ENCODE peak calls at places on chromosome 7, in five cellular contexts. X, Y, M, D and A are unnamed samples.

GRCh38 chr7:79612027-79612426 is 158.6 kb upstream of the MAGI2 start:
- DNase-seq in X (no peak), M (no peak), D (no peak), Y (no peak), A (no peak)

GRCh38 chr7:74526780-74527179 is 73.1 kb downstream of the GTF2IRD1 start:
- DNase-seq in X (no peak), Y (no peak), M (no peak), D (no peak), A (no peak)

GRCh38 chr7:92736870-92737269 is 99.5 kb downstream of the CDK6 start:
- DNase-seq in X (no peak), M (no peak), D (no peak), Y (no peak), A (no peak)

GRCh38 chr7:1087952-1088920 is at the start of gene GPER1:
- DNase-seq in X (peak; percentile 59), Y (peak; percentile 61), M (peak; percentile 62), D (peak; percentile 68), A (peak; percentile 39)

GRCh38 chr7:116534790-116535189 is 10.0 kb downstream of the CAV1 start:
- DNase-seq in M (peak; percentile 68), Y (peak; percentile 90), X (peak; percentile 47), D (peak; percentile 34), A (no peak)

GRCh38 chr7:151851160-151851751 is 25.7 kb downstream of the PRKAG2 start:
- DNase-seq in X (no peak), Y (no peak), M (no peak), D (no peak), A (no peak)

GRCh38 chr7:117908031-117908795 is 35.0 kb upstream of the CTTNBP2 start:
- DNase-seq in X (no peak), D (peak; percentile 8), M (no peak), Y (no peak), A (no peak)

GRCh38 chr7:92517626-92518025 is 10.7 kb downstream of the PEX1 start:
- DNase-seq in D (peak; percentile 30), X (no peak), Y (peak; percentile 9), M (peak; percentile 5), A (peak; percentile 5)

GRCh38 chr7:26105206-26105605 is 46.8 kb upstream of the NFE2L3 start:
- DNase-seq in M (no peak), Y (no peak), X (no peak), D (no peak), A (no peak)

GRCh38 chr7:143429770-143430698 is 13.2 kb upstream of the TAS2R60 start:
- DNase-seq in Y (peak; percentile 31), M (peak; percentile 38), D (no peak), X (peak; percentile 17), A (no peak)

GRCh38 chr7:55423891-55424290 is 58.8 kb downstream of the LANCL2 start:
- DNase-seq in X (no peak), Y (no peak), M (no peak), D (peak; percentile 16), A (no peak)

GRCh38 chr7:152336754-152337368 is 98.9 kb downstream of the KMT2C start:
- DNase-seq in D (peak; percentile 58), X (peak; percentile 37), M (peak; percentile 61), Y (peak; percentile 56), A (peak; percentile 57)

GRCh38 chr7:139828880-139829653 is at the start of gene TBXAS1:
- DNase-seq in D (no peak), M (no peak), X (no peak), Y (no peak), A (no peak)

GRCh38 chr7:48548667-48549066 is 375.7 kb upstream of the CDC14C start:
- DNase-seq in Y (no peak), X (no peak), M (no peak), D (no peak), A (no peak)

GRCh38 chr7:118289476-118289875 is 65.0 kb downstream of the ANKRD7 start:
- DNase-seq in M (no peak), D (no peak), X (no peak), Y (no peak), A (no peak)

GRCh38 chr7:108244110-108244509 is 113.9 kb upstream of the LAMB4 start:
- DNase-seq in M (no peak), Y (no peak), D (no peak), X (no peak), A (no peak)

GRCh38 chr7:108247646-108248045 is 117.5 kb upstream of the LAMB4 start:
- DNase-seq in X (peak; percentile 47), D (no peak), Y (no peak), M (no peak), A (no peak)

GRCh38 chr7:108248418-108248817 is 118.3 kb upstream of the LAMB4 start:
- DNase-seq in D (no peak), X (no peak), Y (no peak), M (no peak), A (no peak)

GRCh38 chr7:108246227-108246837 is 116.2 kb upstream of the LAMB4 start:
- DNase-seq in Y (peak; percentile 95), X (peak; percentile 88), D (peak; percentile 82), M (peak; percentile 94), A (peak; percentile 94)

GRCh38 chr7:108245523-108246226 is 115.5 kb upstream of the LAMB4 start:
- DNase-seq in X (no peak), D (no peak), Y (no peak), M (no peak), A (no peak)
- H3K4me3 ChIP-seq in X (no peak overlapping the region), D (peak overlapping the region; percentile 62), Y (no peak overlapping the region), M (no peak overlapping the region), A (no peak overlapping the region)

GRCh38 chr7:45026984-45027773 is 27.2 kb downstream of the CCM2 start:
- DNase-seq in X (peak; percentile 38), D (peak; percentile 40), M (peak; percentile 12), Y (peak; percentile 61), A (peak; percentile 22)
- H3K4me3 ChIP-seq in X (no peak overlapping the region), D (no peak overlapping the region), M (no peak overlapping the region), Y (no peak overlapping the region), A (no peak overlapping the region)

DNA sequence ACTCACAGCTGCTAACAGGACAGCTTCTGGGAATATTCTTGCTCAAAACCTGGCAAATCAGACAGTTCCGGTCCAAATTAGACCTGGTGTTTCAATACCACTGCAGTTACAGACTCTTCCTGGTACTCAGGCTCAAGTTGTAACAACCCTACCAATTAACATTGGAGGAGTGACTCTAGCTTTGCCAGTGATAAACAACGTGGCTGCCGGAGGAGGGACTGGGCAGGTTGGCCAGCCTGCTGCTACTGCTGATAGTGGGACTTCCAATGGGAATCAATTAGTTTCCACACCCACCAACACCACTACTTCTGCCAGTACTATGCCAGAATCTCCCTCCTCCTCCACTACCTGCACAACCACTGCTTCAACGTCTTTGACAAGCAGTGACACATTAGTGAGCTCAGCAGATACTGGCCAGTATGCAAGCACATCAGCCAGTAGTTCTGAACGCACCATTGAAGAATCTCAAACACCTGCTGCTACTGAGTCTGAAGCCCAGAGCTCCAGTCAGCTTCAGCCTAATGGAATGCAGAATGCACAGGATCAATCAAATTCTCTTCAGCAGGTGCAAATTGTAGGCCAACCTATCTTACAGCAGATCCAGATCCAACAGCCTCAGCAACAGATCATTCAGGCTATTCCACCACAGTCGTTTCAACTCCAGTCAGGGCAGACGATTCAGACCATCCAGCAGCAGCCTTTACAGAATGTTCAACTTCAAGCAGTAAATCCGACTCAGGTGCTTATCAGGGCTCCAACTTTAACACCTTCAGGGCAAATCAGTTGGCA is 2.1 kb downstream of the SP4 start:
- DNase-seq in X (no peak), Y (no peak), D (no peak), M (no peak), A (no peak)
- H3K4me3 ChIP-seq in X (no peak overlapping the region), Y (no peak overlapping the region), D (no peak overlapping the region), M (no peak overlapping the region), A (no peak overlapping the region)

DNA sequence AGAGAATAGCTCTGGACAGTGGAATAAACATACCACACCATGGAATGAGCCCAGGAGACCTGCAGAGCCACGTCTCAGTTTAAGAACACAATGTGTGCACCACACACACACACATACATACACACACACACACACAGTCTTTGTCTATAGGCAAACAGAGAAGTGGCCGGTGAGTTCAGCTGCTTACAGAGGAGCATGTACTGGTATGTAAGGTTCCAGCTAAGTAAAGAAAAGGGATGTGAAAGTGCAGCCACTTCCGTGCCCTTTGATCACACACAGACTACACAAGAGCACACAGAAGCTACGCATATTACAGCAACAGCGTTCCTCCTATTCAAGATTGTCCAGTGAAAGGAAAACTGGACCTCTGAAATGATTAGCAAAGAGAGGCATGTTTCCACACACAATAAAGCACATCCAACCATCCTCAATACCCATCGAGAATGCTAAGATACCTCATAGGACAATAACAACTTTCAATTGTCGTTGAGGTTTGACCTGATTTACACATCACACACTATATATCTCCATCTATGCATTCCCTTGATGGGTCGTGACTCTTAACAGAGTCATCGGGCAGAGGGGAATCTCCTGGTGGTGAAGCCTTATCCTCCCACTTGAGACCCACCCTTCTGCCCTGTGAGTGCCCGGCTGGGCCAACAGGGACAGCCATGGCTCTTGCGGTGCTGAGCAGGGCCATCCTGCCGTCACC is 23.5 kb downstream of the SLC35B4 start:
- DNase-seq in X (no peak), M (no peak), D (no peak), Y (no peak), A (no peak)
- H3K4me3 ChIP-seq in X (no peak overlapping the region), M (no peak overlapping the region), D (no peak overlapping the region), Y (no peak overlapping the region), A (no peak overlapping the region)

GRCh38 chr7:3381073-3381685 is 80.1 kb downstream of the SDK1 start:
- DNase-seq in M (no peak), Y (no peak), X (no peak), D (no peak), A (no peak)
- H3K4me3 ChIP-seq in M (no peak overlapping the region), Y (no peak overlapping the region), X (no peak overlapping the region), D (no peak overlapping the region), A (no peak overlapping the region)

GRCh38 chr7:130429019-130429418 is 11.8 kb downstream of the CEP41 start:
- DNase-seq in D (no peak), X (no peak), Y (no peak), M (no peak), A (no peak)

GRCh38 chr7:130433336-130433735 is 7.5 kb downstream of the CEP41 start:
- DNase-seq in X (peak; percentile 11), D (no peak), M (no peak), Y (no peak), A (no peak)

GRCh38 chr7:130432886-130433285 is 7.9 kb downstream of the CEP41 start:
- DNase-seq in D (peak; percentile 46), M (peak; percentile 48), X (peak; percentile 52), Y (no peak), A (peak; percentile 45)

GRCh38 chr7:130435455-130435854 is 5.4 kb downstream of the CEP41 start:
- DNase-seq in M (no peak), X (no peak), Y (peak; percentile 28), D (peak; percentile 9), A (no peak)

GRCh38 chr7:130430841-130431713 is 9.7 kb downstream of the CEP41 start:
- DNase-seq in M (peak; percentile 93), D (peak; percentile 91), X (peak; percentile 80), Y (peak; percentile 86), A (peak; percentile 84)
- H3K4me3 ChIP-seq in M (peak overlapping the region; percentile 26), D (peak overlapping the region; percentile 64), X (no peak overlapping the region), Y (peak overlapping the region; percentile 51), A (peak overlapping the region; percentile 1)

GRCh38 chr7:155322530-155322929 is 24.9 kb downstream of the INSIG1 start:
- DNase-seq in Y (peak; percentile 33), X (peak; percentile 20), M (no peak), D (no peak), A (no peak)
- H3K4me3 ChIP-seq in Y (no peak overlapping the region), X (no peak overlapping the region), M (no peak overlapping the region), D (no peak overlapping the region), A (no peak overlapping the region)